ENCODE peak calls at places on chromosome 1, in six cellular contexts. C is PC-9; X is brain microvascular endothelial cell; N is NCI-H510A; T is NCI-H1417; V is stimulated activated CD8-positive, alpha-beta memory T cell treated with anti-CD3 and anti-CD28 coated beads, Interleukin-7, amount 100 ng/mL, for 24 hours. E is an unnamed sample.

GRCh38 chr1:119410977-119411376 is 4.0 kb upstream of the HSD3B2 start:
- DNase-seq in C (no peak), X (no peak), T (no peak), N (no peak), V (no peak), E (no peak)

GRCh38 chr1:244010191-244010590 is 40.9 kb upstream of the ZBTB18 start:
- DNase-seq in C (peak; percentile 10), X (no peak), N (no peak), V (peak; percentile 3), T (no peak), E (no peak)

GRCh38 chr1:169885207-169885606 is 8.5 kb downstream of the SCYL3 start:
- DNase-seq in X (no peak), T (no peak), C (no peak), V (no peak), N (no peak), E (no peak)

GRCh38 chr1:65339866-65340483 is 30.6 kb downstream of the DNAJC6 start:
- DNase-seq in T (no peak), X (peak; percentile 71), C (peak; percentile 16), V (no peak), N (no peak), E (no peak)

GRCh38 chr1:104648269-104648691 is 898.6 kb downstream of the AMY1C start:
- DNase-seq in C (no peak), N (peak; percentile 4), X (peak; percentile 5), V (no peak), T (peak; percentile 70), E (peak; percentile 10)

GRCh38 chr1:77018386-77019156 is 151.3 kb downstream of the ST6GALNAC5 start:
- DNase-seq in X (no peak), T (no peak), N (peak; percentile 19), V (no peak), C (peak; percentile 39), E (no peak)

GRCh38 chr1:4837752-4838151 is 183.3 kb downstream of the AJAP1 start:
- DNase-seq in V (no peak), T (no peak), C (no peak), N (no peak), X (no peak), E (no peak)

GRCh38 chr1:27544818-27545612 is 55.0 kb upstream of the WASF2 start:
- DNase-seq in X (no peak), C (no peak), N (no peak), V (no peak), T (no peak), E (no peak)

GRCh38 chr1:119364640-119365039 is 3.9 kb upstream of the HAO2 start:
- DNase-seq in N (no peak), C (no peak), T (no peak), X (no peak), V (no peak), E (no peak)

GRCh38 chr1:51792864-51793263 is 85.7 kb downstream of the NRDC start:
- DNase-seq in X (peak; percentile 63), T (no peak), C (no peak), V (no peak), N (no peak), E (no peak)

GRCh38 chr1:47856994-47857393 is 140.2 kb downstream of the TRABD2B start:
- DNase-seq in T (no peak), X (no peak), C (no peak), N (no peak), V (no peak), E (no peak)